ENCODE peak calls at places on chromosome 12, in seven cellular contexts. One of them, this sample, is unnamed.

GRCh38 chr12:111841236-111841749 is 735 bp upstream of the MAPKAPK5 start:
- DNase-seq in uterus: no peak
- DNase-seq in cardiac muscle cell: peak; percentile 14
- DNase-seq in BE2C: no peak
- DNase-seq in fibroblast of the aortic adventitia: no peak
- DNase-seq in breast epithelium: no peak
- DNase-seq in esophagus squamous epithelium: no peak
- DNase-seq in this sample: peak; percentile 35

GRCh38 chr12:20451759-20452158 is 83.4 kb downstream of the PDE3A start:
- DNase-seq in uterus: no peak
- DNase-seq in cardiac muscle cell: peak; percentile 84
- DNase-seq in BE2C: no peak
- DNase-seq in fibroblast of the aortic adventitia: no peak
- DNase-seq in breast epithelium: no peak
- DNase-seq in esophagus squamous epithelium: no peak
- DNase-seq in this sample: peak; percentile 65

GRCh38 chr12:1980282-1980681 is 24.0 kb downstream of the DCP1B start:
- DNase-seq in uterus: no peak
- DNase-seq in cardiac muscle cell: no peak
- DNase-seq in BE2C: no peak
- DNase-seq in fibroblast of the aortic adventitia: no peak
- DNase-seq in breast epithelium: no peak
- DNase-seq in esophagus squamous epithelium: no peak
- DNase-seq in this sample: no peak

GRCh38 chr12:15756822-15757221 is 32.4 kb downstream of the EPS8 start:
- DNase-seq in uterus: no peak
- DNase-seq in cardiac muscle cell: no peak
- DNase-seq in BE2C: no peak
- DNase-seq in fibroblast of the aortic adventitia: peak; percentile 58
- DNase-seq in breast epithelium: no peak
- DNase-seq in esophagus squamous epithelium: no peak
- DNase-seq in this sample: peak; percentile 34

GRCh38 chr12:52014567-52015392 is 8.0 kb downstream of the TAMALIN start:
- DNase-seq in uterus: no peak
- DNase-seq in cardiac muscle cell: no peak
- DNase-seq in BE2C: no peak
- DNase-seq in fibroblast of the aortic adventitia: no peak
- DNase-seq in breast epithelium: no peak
- DNase-seq in esophagus squamous epithelium: no peak
- DNase-seq in this sample: no peak

GRCh38 chr12:122001379-122002209 is 20.1 kb upstream of the BCL7A start:
- DNase-seq in uterus: no peak
- DNase-seq in cardiac muscle cell: no peak
- DNase-seq in BE2C: no peak
- DNase-seq in fibroblast of the aortic adventitia: no peak
- DNase-seq in breast epithelium: no peak
- DNase-seq in esophagus squamous epithelium: no peak
- DNase-seq in this sample: no peak

GRCh38 chr12:116601524-116601923 is 42.3 kb downstream of the MAP1LC3B2 start:
- DNase-seq in uterus: no peak
- DNase-seq in cardiac muscle cell: peak; percentile 48
- DNase-seq in BE2C: no peak
- DNase-seq in fibroblast of the aortic adventitia: peak; percentile 34
- DNase-seq in breast epithelium: no peak
- DNase-seq in esophagus squamous epithelium: no peak
- DNase-seq in this sample: no peak

GRCh38 chr12:56522486-56523193 is 1.0 kb downstream of the RBMS2 start:
- DNase-seq in uterus: no peak
- DNase-seq in cardiac muscle cell: peak; percentile 32
- DNase-seq in BE2C: no peak
- DNase-seq in fibroblast of the aortic adventitia: peak; percentile 46
- DNase-seq in breast epithelium: no peak
- DNase-seq in esophagus squamous epithelium: no peak
- DNase-seq in this sample: peak; percentile 16

GRCh38 chr12:67239061-67239460 is 30.1 kb upstream of the CAND1 start:
- DNase-seq in uterus: no peak
- DNase-seq in cardiac muscle cell: no peak
- DNase-seq in BE2C: no peak
- DNase-seq in fibroblast of the aortic adventitia: peak; percentile 3
- DNase-seq in breast epithelium: no peak
- DNase-seq in esophagus squamous epithelium: no peak
- DNase-seq in this sample: no peak

GRCh38 chr12:2333516-2333915 is 280.7 kb downstream of the CACNA1C start:
- DNase-seq in uterus: no peak
- DNase-seq in cardiac muscle cell: no peak
- DNase-seq in BE2C: no peak
- DNase-seq in fibroblast of the aortic adventitia: no peak
- DNase-seq in breast epithelium: no peak
- DNase-seq in esophagus squamous epithelium: no peak
- DNase-seq in this sample: no peak

GRCh38 chr12:102107970-102108369 is 11.9 kb downstream of the NUP37 start:
- DNase-seq in uterus: no peak
- DNase-seq in cardiac muscle cell: no peak
- DNase-seq in BE2C: no peak
- DNase-seq in fibroblast of the aortic adventitia: peak; percentile 12
- DNase-seq in breast epithelium: no peak
- DNase-seq in esophagus squamous epithelium: no peak
- DNase-seq in this sample: no peak

GRCh38 chr12:27133022-27133590 is 50.7 kb upstream of the C12orf71 start:
- DNase-seq in uterus: no peak
- DNase-seq in cardiac muscle cell: no peak
- DNase-seq in BE2C: no peak
- DNase-seq in fibroblast of the aortic adventitia: no peak
- DNase-seq in breast epithelium: no peak
- DNase-seq in esophagus squamous epithelium: no peak
- DNase-seq in this sample: no peak

GRCh38 chr12:8648598-8649205 is 13.9 kb downstream of the MFAP5 start:
- DNase-seq in uterus: no peak
- DNase-seq in cardiac muscle cell: no peak
- DNase-seq in BE2C: no peak
- DNase-seq in fibroblast of the aortic adventitia: no peak
- DNase-seq in breast epithelium: no peak
- DNase-seq in esophagus squamous epithelium: no peak
- DNase-seq in this sample: no peak

GRCh38 chr12:110001596-110001995 is 2.4 kb downstream of the ANKRD13A start:
- DNase-seq in uterus: no peak
- DNase-seq in cardiac muscle cell: no peak
- DNase-seq in BE2C: no peak
- DNase-seq in fibroblast of the aortic adventitia: peak; percentile 69
- DNase-seq in breast epithelium: no peak
- DNase-seq in esophagus squamous epithelium: no peak
- DNase-seq in this sample: no peak

GRCh38 chr12:33752854-33753253 is 269.4 kb upstream of the ALG10 start:
- DNase-seq in uterus: no peak
- DNase-seq in cardiac muscle cell: no peak
- DNase-seq in BE2C: no peak
- DNase-seq in fibroblast of the aortic adventitia: no peak
- DNase-seq in breast epithelium: no peak
- DNase-seq in esophagus squamous epithelium: no peak
- DNase-seq in this sample: no peak

GRCh38 chr12:71128191-71128590 is 29.6 kb downstream of the TSPAN8 start:
- DNase-seq in uterus: no peak
- DNase-seq in cardiac muscle cell: peak; percentile 19
- DNase-seq in BE2C: no peak
- DNase-seq in fibroblast of the aortic adventitia: peak; percentile 78
- DNase-seq in breast epithelium: no peak
- DNase-seq in esophagus squamous epithelium: no peak
- DNase-seq in this sample: no peak

GRCh38 chr12:124742111-124742510 is 121.6 kb downstream of the SCARB1 start:
- DNase-seq in uterus: no peak
- DNase-seq in cardiac muscle cell: no peak
- DNase-seq in BE2C: peak; percentile 33
- DNase-seq in fibroblast of the aortic adventitia: no peak
- DNase-seq in breast epithelium: peak; percentile 62
- DNase-seq in esophagus squamous epithelium: no peak
- DNase-seq in this sample: no peak

GRCh38 chr12:111816065-111816615 is 25.9 kb upstream of the MAPKAPK5 start:
- DNase-seq in uterus: no peak
- DNase-seq in cardiac muscle cell: no peak
- DNase-seq in BE2C: no peak
- DNase-seq in fibroblast of the aortic adventitia: no peak
- DNase-seq in breast epithelium: no peak
- DNase-seq in esophagus squamous epithelium: no peak
- DNase-seq in this sample: no peak

GRCh38 chr12:5973461-5974115 is 28.5 kb upstream of the ANO2 start:
- DNase-seq in uterus: no peak
- DNase-seq in cardiac muscle cell: no peak
- DNase-seq in BE2C: no peak
- DNase-seq in fibroblast of the aortic adventitia: no peak
- DNase-seq in breast epithelium: no peak
- DNase-seq in esophagus squamous epithelium: no peak
- DNase-seq in this sample: no peak

GRCh38 chr12:6199531-6200265 is 502 bp upstream of the CD9 start:
- DNase-seq in uterus: peak; percentile 77
- DNase-seq in cardiac muscle cell: peak; percentile 49
- DNase-seq in BE2C: no peak
- DNase-seq in fibroblast of the aortic adventitia: peak; percentile 52
- DNase-seq in breast epithelium: peak; percentile 67
- DNase-seq in esophagus squamous epithelium: no peak
- DNase-seq in this sample: peak; percentile 74

GRCh38 chr12:108613548-108613947 is 15.7 kb upstream of the TMEM119 start:
- DNase-seq in uterus: no peak
- DNase-seq in cardiac muscle cell: no peak
- DNase-seq in BE2C: no peak
- DNase-seq in fibroblast of the aortic adventitia: no peak
- DNase-seq in breast epithelium: no peak
- DNase-seq in esophagus squamous epithelium: no peak
- DNase-seq in this sample: no peak

GRCh38 chr12:76241371-76241770 is 106.8 kb downstream of the BBS10 start:
- DNase-seq in uterus: no peak
- DNase-seq in cardiac muscle cell: no peak
- DNase-seq in BE2C: no peak
- DNase-seq in fibroblast of the aortic adventitia: no peak
- DNase-seq in breast epithelium: no peak
- DNase-seq in esophagus squamous epithelium: no peak
- DNase-seq in this sample: no peak
- TF ChIP-seq CTCF in uterus: no peak
- TF ChIP-seq CTCF in cardiac muscle cell: no peak
- TF ChIP-seq CTCF in BE2C: no peak
- TF ChIP-seq CTCF in fibroblast of the aortic adventitia: no peak
- TF ChIP-seq CTCF in breast epithelium: no peak
- TF ChIP-seq CTCF in esophagus squamous epithelium: no peak
- TF ChIP-seq CTCF in this sample: no peak

GRCh38 chr12:95205685-95206084 is 11.6 kb downstream of the FGD6 start:
- DNase-seq in uterus: peak; percentile 21
- DNase-seq in cardiac muscle cell: peak; percentile 86
- DNase-seq in BE2C: no peak
- DNase-seq in fibroblast of the aortic adventitia: peak; percentile 90
- DNase-seq in breast epithelium: no peak
- DNase-seq in esophagus squamous epithelium: no peak
- DNase-seq in this sample: peak; percentile 89
- H3K4me3 ChIP-seq in uterus: no peak overlapping the region
- H3K4me3 ChIP-seq in cardiac muscle cell: no peak overlapping the region
- H3K4me3 ChIP-seq in BE2C: no peak overlapping the region
- H3K4me3 ChIP-seq in fibroblast of the aortic adventitia: no peak overlapping the region
- H3K4me3 ChIP-seq in breast epithelium: no peak overlapping the region
- H3K4me3 ChIP-seq in esophagus squamous epithelium: peak overlapping the region; percentile 0
- H3K4me3 ChIP-seq in this sample: no peak overlapping the region

GRCh38 chr12:65800928-65801327 is 23.4 kb upstream of the HMGA2 start:
- DNase-seq in uterus: no peak
- DNase-seq in cardiac muscle cell: peak; percentile 47
- DNase-seq in BE2C: no peak
- DNase-seq in fibroblast of the aortic adventitia: peak; percentile 80
- DNase-seq in breast epithelium: no peak
- DNase-seq in esophagus squamous epithelium: no peak
- DNase-seq in this sample: no peak
- TF ChIP-seq CTCF in uterus: no peak
- TF ChIP-seq CTCF in cardiac muscle cell: no peak
- TF ChIP-seq CTCF in BE2C: no peak
- TF ChIP-seq CTCF in fibroblast of the aortic adventitia: no peak
- TF ChIP-seq CTCF in breast epithelium: no peak
- TF ChIP-seq CTCF in esophagus squamous epithelium: no peak
- TF ChIP-seq CTCF in this sample: no peak

GRCh38 chr12:64669270-64669842 is 59.1 kb downstream of the RASSF3 start:
- DNase-seq in uterus: no peak
- DNase-seq in cardiac muscle cell: peak; percentile 50
- DNase-seq in BE2C: no peak
- DNase-seq in fibroblast of the aortic adventitia: no peak
- DNase-seq in breast epithelium: no peak
- DNase-seq in esophagus squamous epithelium: no peak
- DNase-seq in this sample: peak; percentile 60

GRCh38 chr12:64670039-64670438 is 59.7 kb downstream of the RASSF3 start:
- DNase-seq in uterus: no peak
- DNase-seq in cardiac muscle cell: no peak
- DNase-seq in BE2C: no peak
- DNase-seq in fibroblast of the aortic adventitia: no peak
- DNase-seq in breast epithelium: no peak
- DNase-seq in esophagus squamous epithelium: no peak
- DNase-seq in this sample: no peak

GRCh38 chr12:64663019-64663418 is 52.7 kb downstream of the RASSF3 start:
- DNase-seq in uterus: no peak
- DNase-seq in cardiac muscle cell: no peak
- DNase-seq in BE2C: no peak
- DNase-seq in fibroblast of the aortic adventitia: no peak
- DNase-seq in breast epithelium: no peak
- DNase-seq in esophagus squamous epithelium: no peak
- DNase-seq in this sample: no peak

GRCh38 chr12:64666054-64666914 is 56.0 kb downstream of the RASSF3 start:
- DNase-seq in uterus: no peak
- DNase-seq in cardiac muscle cell: peak; percentile 36
- DNase-seq in BE2C: no peak
- DNase-seq in fibroblast of the aortic adventitia: peak; percentile 66
- DNase-seq in breast epithelium: no peak
- DNase-seq in esophagus squamous epithelium: no peak
- DNase-seq in this sample: peak; percentile 73

GRCh38 chr12:64665506-64665905 is 55.2 kb downstream of the RASSF3 start:
- DNase-seq in uterus: no peak
- DNase-seq in cardiac muscle cell: peak; percentile 35
- DNase-seq in BE2C: no peak
- DNase-seq in fibroblast of the aortic adventitia: peak; percentile 43
- DNase-seq in breast epithelium: no peak
- DNase-seq in esophagus squamous epithelium: no peak
- DNase-seq in this sample: peak; percentile 60
- H3K4me3 ChIP-seq in uterus: no peak overlapping the region
- H3K4me3 ChIP-seq in cardiac muscle cell: no peak overlapping the region
- H3K4me3 ChIP-seq in BE2C: no peak overlapping the region
- H3K4me3 ChIP-seq in fibroblast of the aortic adventitia: peak overlapping the region; percentile 2
- H3K4me3 ChIP-seq in breast epithelium: no peak overlapping the region
- H3K4me3 ChIP-seq in esophagus squamous epithelium: no peak overlapping the region
- H3K4me3 ChIP-seq in this sample: peak overlapping the region; percentile 14